ENCODE peak calls at places on chromosomes 4 and X, in seven cellular contexts. V is pancreas, N is EL, P is GDM1, F is mammary epithelial cell, Q is T-helper 2 cell, S is SK-MEL-5. W is an unnamed sample.

GRCh38 chr4:55941881-55942280 is 6.9 kb upstream of the CEP135 start:
- DNase-seq in F (no peak), N (no peak), Q (no peak), V (no peak), S (no peak), P (no peak), W (no peak)

GRCh38 chr4:55866290-55866907 is 13.0 kb downstream of the EXOC1 start:
- DNase-seq in V (no peak), P (peak; percentile 1), F (peak; percentile 89), N (peak; percentile 88), Q (no peak), S (peak; percentile 25), W (no peak)

GRCh38 chr4:127686656-127687055 is 43.5 kb upstream of the SLC25A31 start:
- DNase-seq in Q (no peak), S (no peak), N (peak; percentile 66), F (peak; percentile 46), P (no peak), V (no peak), W (no peak)

GRCh38 chr4:175092114-175092513 is 174.0 kb downstream of the ADAM29 start:
- DNase-seq in N (no peak), Q (no peak), V (peak; percentile 51), F (no peak), P (no peak), S (no peak), W (no peak)

GRCh38 chrX:17595456-17596035 is 141.7 kb upstream of the SCML1 start:
- DNase-seq in Q (no peak), P (no peak), N (peak; percentile 64), S (no peak), F (peak; percentile 81), V (no peak), W (no peak)

GRCh38 chr4:23135792-23136645 is 443.3 kb downstream of the GBA3 start:
- DNase-seq in Q (peak; percentile 17), N (peak; percentile 31), V (no peak), S (peak; percentile 75), F (peak; percentile 8), P (no peak), W (no peak)

GRCh38 chrX:40152173-40152705 is 54.5 kb upstream of the BCOR start:
- DNase-seq in S (no peak), P (no peak), Q (no peak), N (no peak), V (peak; percentile 79), F (no peak), W (peak; percentile 59)

GRCh38 chr4:40231464-40231863 is 34.6 kb downstream of the RHOH start:
- DNase-seq in V (no peak), P (no peak), S (no peak), N (no peak), Q (no peak), F (no peak), W (peak; percentile 46)

GRCh38 chr4:125359363-125359762 is 44.6 kb downstream of the FAT4 start:
- DNase-seq in F (no peak), Q (no peak), P (no peak), V (no peak), S (no peak), N (no peak), W (no peak)

GRCh38 chrX:154738013-154738738 is 12.7 kb downstream of the GAB3 start:
- DNase-seq in F (peak; percentile 52), S (no peak), Q (peak; percentile 66), P (peak; percentile 64), N (peak; percentile 68), V (no peak), W (peak; percentile 42)

GRCh38 chrX:87265518-87265917 is 252.1 kb upstream of the KLHL4 start:
- DNase-seq in Q (no peak), N (no peak), V (no peak), F (peak; percentile 1), P (no peak), S (no peak), W (no peak)

GRCh38 chr4:120870279-120870673 is 52.2 kb downstream of the PRDM5 start:
- DNase-seq in V (no peak), Q (peak; percentile 10), S (no peak), P (no peak), F (no peak), N (no peak), W (no peak)

GRCh38 chrX:53356186-53356585 is 66.3 kb downstream of the SMC1A start:
- DNase-seq in P (no peak), S (peak; percentile 22), N (no peak), F (peak; percentile 11), V (no peak), Q (no peak), W (peak; percentile 23)

GRCh38 chrX:112643721-112644120 is 36.0 kb downstream of the LHFPL1 start:
- DNase-seq in S (no peak), V (no peak), Q (peak; percentile 53), P (no peak), F (no peak), N (no peak), W (no peak)

GRCh38 chr4:155774033-155774432 is 15.2 kb downstream of the GUCY1B1 start:
- DNase-seq in N (no peak), P (no peak), Q (no peak), V (no peak), S (no peak), F (no peak), W (no peak)

GRCh38 chr4:140250989-140251552 is 97.1 kb upstream of the MAML3 start:
- DNase-seq in V (no peak), S (no peak), N (no peak), P (no peak), F (no peak), Q (no peak), W (no peak)

GRCh38 chr4:28479666-28480065 is 1619.0 kb downstream of the STIM2 start:
- DNase-seq in F (no peak), S (no peak), P (no peak), N (no peak), Q (no peak), V (no peak), W (no peak)

GRCh38 chrX:40933132-40934078 is 151.8 kb upstream of the USP9X start:
- DNase-seq in F (no peak), V (no peak), P (peak; percentile 21), S (peak; percentile 32), N (peak; percentile 70), Q (peak; percentile 64), W (no peak)

GRCh38 chr4:138181288-138181687 is 60.9 kb downstream of the SLC7A11 start:
- DNase-seq in Q (no peak), N (no peak), P (no peak), V (no peak), S (no peak), F (no peak), W (no peak)

GRCh38 chr4:93828830-93829530 is 427 bp downstream of the ATOH1 start:
- DNase-seq in N (no peak), S (no peak), F (no peak), P (no peak), Q (peak; percentile 28), V (peak; percentile 83), W (no peak)

GRCh38 chrX:115387327-115387726 is 97.8 kb downstream of the LUZP4 start:
- DNase-seq in N (no peak), S (no peak), Q (no peak), V (no peak), P (no peak), F (no peak), W (no peak)

GRCh38 chr4:126230244-126230643 is 915.5 kb downstream of the FAT4 start:
- DNase-seq in F (no peak), S (no peak), Q (no peak), V (no peak), N (no peak), P (no peak), W (no peak)

GRCh38 chr4:3377557-3377956 is 64.2 kb upstream of the HGFAC start:
- DNase-seq in V (no peak), N (no peak), F (no peak), S (no peak), Q (no peak), P (no peak), W (no peak)

GRCh38 chr4:99945718-99946345 is 586 bp downstream of the DNAJB14 start:
- DNase-seq in Q (no peak), S (no peak), F (peak; percentile 53), N (peak; percentile 37), P (no peak), V (no peak), W (no peak)